ENCODE peak calls at places on chromosome 16, in six cellular contexts. N, D, A, R, I and U are unnamed samples.

GRCh38 chr16:89150981-89151380 is 20.6 kb upstream of the CDH15 start:
- DNase-seq in R (no peak), I (no peak), N (no peak), D (no peak), A (no peak), U (no peak)

GRCh38 chr16:81633147-81633619 is 145.9 kb upstream of the PLCG2 start:
- DNase-seq in A (no peak), N (peak), I (no peak), D (no peak), R (no peak), U (no peak)

GRCh38 chr16:68082596-68083238 is 2.5 kb upstream of the NFATC3 start:
- DNase-seq in D (no peak), R (no peak), N (no peak), I (no peak), A (no peak), U (no peak)

GRCh38 chr16:49483651-49484451 is 110.2 kb downstream of the C16orf78 start:
- DNase-seq in I (no peak), N (no peak), D (no peak), R (no peak), A (no peak), U (no peak)

GRCh38 chr16:80656731-80657150 is 115.9 kb downstream of the DYNLRB2 start:
- DNase-seq in A (peak), N (no peak), D (no peak), R (peak), I (no peak), U (no peak)

GRCh38 chr16:71674229-71674628 is 48.2 kb downstream of the MARVELD3 start:
- DNase-seq in I (no peak), A (no peak), R (no peak), D (no peak), N (no peak), U (no peak)

GRCh38 chr16:89041571-89042481 is 51.8 kb upstream of the ACSF3 start:
- DNase-seq in N (no peak), R (no peak), D (no peak), A (no peak), I (no peak), U (no peak)

GRCh38 chr16:1543085-1543896 is 9.8 kb downstream of the TMEM204 start:
- DNase-seq in D (peak), N (peak), A (no peak), R (no peak), I (peak), U (peak)

GRCh38 chr16:22681551-22681880 is 132.4 kb upstream of the HS3ST2 start:
- DNase-seq in A (no peak), N (no peak), R (no peak), D (no peak), I (no peak), U (no peak)